ENCODE peak calls at places on chromosome 17, in five cellular contexts. S is endodermal cell, X is fibroblast of the aortic adventitia, J is Peyer's patch, H is fibroblast of lung. P is an unnamed sample.

GRCh38 chr17:13544292-13544691 is 57.4 kb downstream of the HS3ST3A1 start:
- DNase-seq in S (peak), X (peak), J (no peak), H (peak), P (peak)

GRCh38 chr17:6327007-6327406 is 107.9 kb downstream of the AIPL1 start:
- DNase-seq in J (no peak), H (no peak), X (no peak), S (peak), P (no peak)

GRCh38 chr17:330993-331701 is 21.5 kb downstream of the RPH3AL start:
- DNase-seq in H (no peak), S (peak), J (no peak), X (no peak), P (peak)

GRCh38 chr17:63932008-63932561 is at the start of gene CD79B:
- DNase-seq in J (peak), X (no peak), S (no peak), H (no peak), P (peak)

GRCh38 chr17:29881256-29881655 is 48.8 kb downstream of the SSH2 start:
- DNase-seq in H (no peak), S (no peak), X (no peak), J (no peak), P (no peak)

GRCh38 chr17:82019905-82020873 is 2.5 kb downstream of the CENPX start:
- DNase-seq in S (peak), H (peak), X (peak), J (peak), P (peak)

GRCh38 chr17:49749730-49750129 is 14.2 kb downstream of the FAM117A start:
- DNase-seq in J (no peak), S (no peak), H (no peak), X (no peak), P (no peak)

GRCh38 chr17:28725660-28726395 is at the start of gene TLCD1:
- DNase-seq in X (peak), J (peak), H (peak), S (peak), P (peak)

GRCh38 chr17:16121915-16122314 is 93.4 kb downstream of the NCOR1 start:
- DNase-seq in H (no peak), S (no peak), X (no peak), J (no peak), P (no peak)

GRCh38 chr17:38361700-38362465 is 10.2 kb downstream of the SOCS7 start:
- DNase-seq in J (no peak), S (no peak), X (no peak), H (no peak), P (no peak)

GRCh38 chr17:68019675-68020450 is 15.7 kb upstream of the KPNA2 start:
- DNase-seq in J (peak), X (peak), S (peak), H (peak), P (peak)

GRCh38 chr17:36657763-36658490 is 56.5 kb downstream of the MRM1 start:
- DNase-seq in X (no peak), H (no peak), J (no peak), S (peak), P (no peak)

GRCh38 chr17:27408891-27409290 is 47.4 kb upstream of the KSR1 start:
- DNase-seq in J (no peak), X (peak), H (peak), S (no peak), P (no peak)

GRCh38 chr17:50893183-50893993 is 27.2 kb upstream of the TOB1 start:
- DNase-seq in S (peak), H (peak), J (no peak), X (no peak), P (no peak)

GRCh38 chr17:31627960-31628359 is 231.1 kb downstream of the COPRS start:
- DNase-seq in H (peak), S (no peak), J (no peak), X (peak), P (peak)

GRCh38 chr17:29292071-29292991 is 1.6 kb downstream of the NUFIP2 start:
- DNase-seq in S (peak), X (peak), H (peak), J (peak), P (peak)

GRCh38 chr17:20084621-20085282 is 75.6 kb downstream of the SPECC1 start:
- DNase-seq in J (no peak), H (no peak), X (no peak), S (peak), P (peak)

GRCh38 chr17:19318611-19319010 is 43.9 kb downstream of the B9D1 start:
- DNase-seq in J (no peak), S (peak), H (no peak), X (no peak), P (no peak)

GRCh38 chr17:70074236-70074830 is 692 bp upstream of the KCNJ16 start:
- DNase-seq in J (no peak), X (no peak), H (no peak), S (no peak), P (no peak)

GRCh38 chr17:82385559-82386255 is 14.1 kb downstream of the UTS2R start:
- DNase-seq in H (no peak), X (no peak), J (no peak), S (peak), P (peak)

GRCh38 chr17:2321399-2321798 is 14.9 kb downstream of the TSR1 start:
- DNase-seq in H (no peak), X (no peak), S (no peak), J (no peak), P (no peak)

GRCh38 chr17:12342609-12343248 is 322.1 kb downstream of the MAP2K4 start:
- DNase-seq in X (peak), H (peak), S (peak), J (no peak), P (no peak)

GRCh38 chr17:79090503-79091372 is 16.1 kb downstream of the ENGASE start:
- DNase-seq in S (peak), X (peak), H (peak), J (no peak), P (peak)
- TF ChIP-seq CTCF in S (peak), X (peak), H (peak), J (peak), P (peak)

GRCh38 chr17:48262982-48263586 is 155.5 kb downstream of the SNX11 start:
- DNase-seq in X (no peak), J (no peak), S (no peak), H (peak), P (no peak)

GRCh38 chr17:48259710-48260291 is 152.2 kb downstream of the SNX11 start:
- DNase-seq in H (peak), J (no peak), S (peak), X (peak), P (no peak)

GRCh38 chr17:48258317-48258716 is 150.8 kb downstream of the SNX11 start:
- DNase-seq in J (no peak), H (no peak), X (no peak), S (no peak), P (no peak)

GRCh38 chr17:48261297-48261880 is 153.8 kb downstream of the SNX11 start:
- DNase-seq in H (peak), S (peak), J (no peak), X (no peak), P (no peak)
- TF ChIP-seq CTCF in H (peak), S (peak), J (peak), X (peak), P (peak)

DNA sequence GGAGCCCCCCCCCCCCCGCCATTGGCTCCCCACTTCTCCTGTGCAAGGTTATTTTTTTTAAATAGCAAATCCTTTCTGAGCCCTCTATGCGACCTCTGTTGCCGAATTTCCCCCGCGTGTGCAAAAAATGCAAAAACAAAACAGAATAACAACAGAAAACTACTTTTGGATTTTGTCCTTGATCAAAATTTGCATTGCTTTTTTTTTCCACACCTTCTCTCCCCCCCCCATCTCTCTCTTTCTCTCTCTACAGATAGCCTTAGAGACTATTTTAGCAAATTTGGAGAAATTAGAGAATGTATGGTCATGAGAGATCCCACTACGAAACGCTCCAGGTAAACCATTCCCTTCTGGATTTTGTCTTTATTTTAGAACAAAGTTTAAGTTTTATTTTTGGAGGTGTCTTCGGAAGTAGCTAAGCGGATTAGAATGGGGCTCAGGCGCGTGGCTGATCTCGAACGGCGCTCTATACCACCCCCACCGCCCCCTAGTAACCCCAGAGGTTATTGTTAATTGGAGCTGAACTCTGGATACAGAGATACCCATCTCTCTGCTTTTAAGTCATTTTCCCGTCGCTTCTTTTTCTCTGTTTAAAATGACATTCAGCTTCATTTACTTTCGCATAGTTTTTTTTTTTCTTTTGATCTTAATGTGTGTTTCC is 1.0 kb downstream of the MSI2 start:
- DNase-seq in H (no peak), S (no peak), J (peak), X (no peak), P (no peak)
- TF ChIP-seq CTCF in H (no peak), S (no peak), J (no peak), X (no peak), P (no peak)

DNA sequence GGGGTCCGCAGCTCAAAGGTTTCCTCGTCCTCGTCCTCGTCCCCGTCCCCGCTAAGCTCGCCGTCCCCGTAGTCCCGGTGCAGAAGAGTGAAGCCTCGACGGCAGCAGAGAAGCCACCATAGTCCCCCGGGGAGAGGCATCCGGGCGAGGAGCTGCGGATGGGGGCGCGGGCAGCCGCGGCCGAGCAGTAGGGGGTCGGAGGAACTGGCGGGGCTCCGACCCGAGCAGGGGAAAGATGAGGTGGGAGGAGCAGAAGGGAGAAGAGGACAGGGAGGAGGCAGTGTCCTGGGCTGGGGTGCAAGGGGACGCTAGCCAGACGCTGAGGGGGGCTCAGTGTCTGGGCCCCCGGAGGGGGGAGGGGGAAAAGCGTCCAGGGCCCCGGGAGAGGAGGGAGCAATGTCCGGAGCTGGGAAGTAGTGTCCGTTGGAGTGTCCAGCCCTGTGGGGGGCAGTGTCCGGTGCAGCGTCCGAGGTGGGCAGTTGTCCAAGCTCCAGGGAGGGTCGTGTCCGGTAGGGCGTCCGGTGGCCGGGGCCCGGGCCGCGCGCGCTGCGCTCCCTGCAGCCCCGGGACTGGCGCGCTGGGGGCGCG is at the start of gene PLEKHH3:
- DNase-seq in J (no peak), X (no peak), H (no peak), S (no peak), P (no peak)
- TF ChIP-seq CTCF in J (no peak), X (peak), H (peak), S (peak), P (peak)

DNA sequence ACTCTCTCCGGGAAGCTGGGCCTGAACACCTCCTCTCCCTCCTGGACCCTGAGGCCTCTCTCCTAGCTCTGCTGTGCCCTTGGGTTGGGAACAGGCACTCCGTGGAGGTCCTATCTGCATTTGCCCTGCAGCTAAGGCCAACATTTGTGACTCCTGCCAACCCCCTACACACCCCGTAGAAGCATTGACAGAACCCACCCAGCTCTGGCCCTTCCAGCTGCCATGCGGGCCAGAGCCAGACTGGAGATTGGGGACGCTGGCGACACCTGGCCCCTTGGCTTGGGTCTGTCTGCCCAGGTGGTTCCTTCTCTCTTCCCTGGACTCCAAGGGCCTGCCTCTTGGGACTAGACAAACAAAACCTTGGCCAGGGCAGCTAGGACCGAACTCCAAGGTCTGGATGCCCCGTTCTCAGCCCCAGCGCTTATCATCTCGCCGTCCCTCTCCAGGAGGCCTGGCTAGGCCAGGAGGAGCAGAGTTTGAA is 644 bp upstream of the RHBDF2 start:
- DNase-seq in X (no peak), H (no peak), J (no peak), S (no peak), P (peak)
- TF ChIP-seq CTCF in X (no peak), H (no peak), J (no peak), S (no peak), P (no peak)

GRCh38 chr17:80773243-80773991 is 218.2 kb upstream of the CHMP6 start:
- DNase-seq in S (peak), J (no peak), H (peak), X (peak), P (peak)
- TF ChIP-seq CTCF in S (peak), J (no peak), H (peak), X (no peak), P (peak)

DNA sequence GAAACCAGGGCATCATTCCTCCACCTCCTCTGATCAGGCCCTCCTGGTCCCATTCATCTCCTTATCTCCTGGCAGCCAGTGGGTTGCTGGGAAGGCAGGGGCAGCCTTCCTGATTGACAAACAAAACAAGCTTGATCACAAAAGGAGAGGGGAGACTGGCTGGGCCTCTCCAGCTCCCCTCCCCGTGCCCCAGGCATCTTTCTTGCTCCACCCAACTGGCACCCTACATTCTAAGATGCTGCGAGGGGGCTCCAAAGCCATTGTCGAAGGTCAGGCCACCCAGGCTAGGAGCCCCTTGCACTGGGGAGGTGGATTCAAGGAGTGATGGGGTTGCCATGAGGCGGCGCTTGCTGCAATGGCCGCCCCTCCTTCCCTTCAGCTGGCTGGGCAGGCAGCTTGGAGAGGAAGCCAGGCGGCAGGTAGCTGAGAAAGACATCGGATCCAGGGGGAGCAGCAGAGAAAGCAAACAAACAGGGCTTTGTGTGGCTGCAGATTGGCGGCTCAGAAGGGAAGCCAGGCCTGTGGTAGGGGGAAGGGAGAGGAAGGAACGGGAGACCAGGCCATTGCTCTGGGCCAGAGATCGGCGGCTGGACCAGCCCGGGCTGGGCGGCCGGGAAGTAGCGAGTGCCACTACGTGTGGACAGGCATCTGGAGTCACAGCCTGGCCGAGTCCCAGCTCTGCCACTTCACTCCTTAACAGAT is 12.1 kb downstream of the RAI1 start:
- DNase-seq in S (peak), H (no peak), X (no peak), J (no peak), P (peak)
- TF ChIP-seq CTCF in S (no peak), H (no peak), X (no peak), J (no peak), P (no peak)

GRCh38 chr17:3448059-3448630 is 14.5 kb upstream of the OR1E2 start:
- DNase-seq in H (peak), S (no peak), J (no peak), X (no peak), P (no peak)

DNA sequence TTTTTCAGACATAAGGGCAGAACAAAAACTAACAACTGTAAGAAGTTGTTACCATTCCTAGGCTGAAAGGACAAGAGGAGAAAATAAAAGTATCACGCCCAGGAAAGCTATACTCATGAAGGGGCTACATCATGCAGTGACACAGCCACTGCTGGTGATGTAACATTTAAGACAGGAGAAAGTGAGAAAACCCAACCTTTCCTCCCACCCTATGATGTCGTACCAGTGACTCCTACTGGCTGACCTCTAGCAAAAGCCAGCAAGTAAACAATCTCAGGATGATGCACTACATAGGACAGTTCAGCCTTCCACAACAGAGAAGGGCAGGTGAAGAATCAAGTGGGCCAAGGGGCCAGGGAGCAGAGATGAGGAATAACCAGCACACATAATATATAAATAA is 14.0 kb upstream of the OR1E2 start:
- DNase-seq in S (peak), J (no peak), X (no peak), H (peak), P (no peak)
- TF ChIP-seq CTCF in S (peak), J (no peak), X (no peak), H (no peak), P (no peak)

P was measured in osteoblast.